ENCODE peak calls at places on chromosomes 7 and 10, in ten cellular contexts. J is EH; N is activated gamma-delta T cell; W is endothelial cell; O is activated naive CD8-positive, alpha-beta T cell treated with anti-CD3 and anti-CD28 coated beads, Interleukin-2, amount 50 U/mL, for 24 hours; S is left kidney; K is stimulated activated CD4-positive, alpha-beta T cell treated with anti-CD3 and anti-CD28 coated beads, Interleukin-4, amount 100 ng/mL, for 48 hours; V is progenitor cell of endocrine pancreas; A is brain microvascular endothelial cell; F is midbrain. G is an unnamed sample.

GRCh38 chr7:55499591-55499990 is 72.7 kb downstream of the VOPP1 start:
- DNase-seq in V (no peak), S (no peak), F (no peak), W (no peak), O (no peak), N (no peak), J (no peak), A (no peak), K (no peak), G (no peak)

GRCh38 chr7:110131344-110131743 is 959.6 kb upstream of the LRRN3 start:
- DNase-seq in F (no peak), W (no peak), K (no peak), V (no peak), S (no peak), A (no peak), N (no peak), J (no peak), O (no peak), G (no peak)

GRCh38 chr7:23044581-23044980 is 30.7 kb upstream of the HYCC1 start:
- DNase-seq in K (no peak), A (no peak), F (no peak), O (no peak), W (no peak), J (no peak), V (no peak), N (no peak), S (no peak), G (no peak)

GRCh38 chr10:73655990-73656298 is at the start of gene SYNPO2L:
- DNase-seq in J (no peak), S (no peak), F (no peak), K (no peak), A (no peak), O (no peak), N (no peak), W (no peak), V (no peak), G (no peak)

GRCh38 chr10:96124230-96125141 is 5.6 kb upstream of the ZNF518A start:
- DNase-seq in V (peak), O (no peak), F (no peak), W (peak), S (peak), K (no peak), N (no peak), A (peak), J (peak), G (no peak)

GRCh38 chr7:129643545-129644170 is 32.1 kb downstream of the NRF1 start:
- DNase-seq in A (no peak), S (no peak), K (no peak), O (no peak), F (no peak), V (no peak), W (no peak), N (no peak), J (no peak), G (peak)

GRCh38 chr7:141691540-141691939 is 10.4 kb downstream of the DENND11 start:
- DNase-seq in S (no peak), A (no peak), W (no peak), N (no peak), K (no peak), V (no peak), J (no peak), O (no peak), F (no peak), G (no peak)

GRCh38 chr10:92961638-92962037 is 99.0 kb upstream of the CYP26C1 start:
- DNase-seq in V (no peak), N (no peak), K (no peak), S (no peak), F (no peak), O (no peak), J (no peak), W (no peak), A (no peak), G (no peak)

GRCh38 chr7:30019387-30019786 is 7.1 kb downstream of the FKBP14 start:
- DNase-seq in A (no peak), K (no peak), O (no peak), N (no peak), J (no peak), W (no peak), S (no peak), F (no peak), V (no peak), G (no peak)

GRCh38 chr10:12418725-12419278 is 69.5 kb downstream of the CAMK1D start:
- DNase-seq in A (no peak), O (no peak), K (no peak), F (no peak), W (no peak), N (no peak), V (no peak), S (no peak), J (no peak), G (no peak)

GRCh38 chr7:150964593-150965111 is 13.5 kb downstream of the KCNH2 start:
- DNase-seq in J (peak), V (no peak), A (no peak), K (no peak), O (no peak), W (no peak), N (no peak), S (no peak), F (no peak), G (peak)

GRCh38 chr7:139118803-139119485 is 9.4 kb upstream of the ZC3HAV1 start:
- DNase-seq in A (no peak), S (peak), K (no peak), O (no peak), J (no peak), V (no peak), W (no peak), N (no peak), F (no peak), G (no peak)

GRCh38 chr7:146565872-146566271 is 449.3 kb downstream of the CNTNAP2 start:
- DNase-seq in N (no peak), O (no peak), V (no peak), A (no peak), K (no peak), W (no peak), S (no peak), F (no peak), J (no peak), G (no peak)

GRCh38 chr7:27593226-27593625 is 69.5 kb downstream of the HIBADH start:
- DNase-seq in F (no peak), V (no peak), W (no peak), S (no peak), N (no peak), K (no peak), O (no peak), J (no peak), A (no peak), G (no peak)

GRCh38 chr10:63633677-63634487 is 112.7 kb downstream of the REEP3 start:
- DNase-seq in V (no peak), W (no peak), O (no peak), A (peak), J (peak), S (peak), F (peak), N (no peak), K (no peak), G (peak)

GRCh38 chr7:116776610-116777289 is 85.6 kb upstream of the CAPZA2 start:
- DNase-seq in K (no peak), F (no peak), N (no peak), W (no peak), V (no peak), O (no peak), J (peak), S (peak), A (peak), G (no peak)